ENCODE peak calls at places on chromosomes 3 and 15, in five cellular contexts. E is HepG2, U is SK-N-SH, J is HCT116, M is K562. G is an unnamed sample.

GRCh38 chr3:148075829-148076716 is 621.6 kb upstream of the AGTR1 start:
- DNase-seq in E (peak), U (peak), J (peak), M (peak), G (peak)

GRCh38 chr3:30607032-30607833 is 832 bp downstream of the TGFBR2 start:
- DNase-seq in E (no peak), U (no peak), J (no peak), M (peak), G (peak)

GRCh38 chr3:159884661-159885402 is 103.8 kb upstream of the IL12A start:
- DNase-seq in E (peak), U (peak), J (no peak), M (peak), G (peak)

GRCh38 chr15:31522056-31522455 is 195.4 kb downstream of the KLF13 start:
- DNase-seq in E (no peak), U (no peak), J (no peak), M (no peak), G (no peak)

GRCh38 chr3:39383190-39383912 is at the start of gene SLC25A38:
- DNase-seq in E (peak), U (peak), J (peak), M (peak), G (peak)

GRCh38 chr3:177089120-177089519 is 108.2 kb downstream of the TBL1XR1 start:
- DNase-seq in E (no peak), U (no peak), J (no peak), M (no peak), G (no peak)

GRCh38 chr3:72660270-72661114 is 187.8 kb downstream of the SHQ1 start:
- DNase-seq in E (no peak), U (no peak), J (no peak), M (no peak), G (no peak)

GRCh38 chr15:39149636-39150035 is 431.2 kb upstream of the THBS1 start:
- DNase-seq in E (no peak), U (no peak), J (no peak), M (no peak), G (no peak)

GRCh38 chr3:32428092-32429068 is 36.7 kb downstream of the CMTM7 start:
- DNase-seq in E (no peak), U (no peak), J (no peak), M (no peak), G (no peak)

GRCh38 chr15:39502048-39502447 is 78.8 kb upstream of the THBS1 start:
- DNase-seq in E (no peak), U (no peak), J (no peak), M (no peak), G (no peak)

GRCh38 chr3:170419301-170420087 is 826 bp downstream of the CLDN11 start:
- DNase-seq in E (no peak), U (peak), J (no peak), M (no peak), G (peak)

GRCh38 chr3:87900061-87900460 is 158.7 kb downstream of the CGGBP1 start:
- DNase-seq in E (no peak), U (peak), J (no peak), M (no peak), G (peak)

GRCh38 chr3:189685854-189686253 is 54.7 kb downstream of the TP63 start:
- DNase-seq in E (peak), U (no peak), J (peak), M (no peak), G (peak)

GRCh38 chr15:32898991-32899613 is 181.3 kb downstream of the GREM1 start:
- DNase-seq in E (no peak), U (peak), J (no peak), M (no peak), G (no peak)

GRCh38 chr3:172513488-172513887 is 9.7 kb downstream of the TNFSF10 start:
- DNase-seq in E (no peak), U (no peak), J (no peak), M (no peak), G (peak)

GRCh38 chr15:51672913-51673857 is 8.1 kb upstream of the SCG3 start:
- DNase-seq in E (no peak), U (no peak), J (no peak), M (peak), G (no peak)
- TF ChIP-seq POLR2AphosphoS5 in E (no peak), U (no peak), J (no peak), M (no peak), G (no peak)

GRCh38 chr3:149969110-149969944 is 1.4 kb downstream of the PFN2 start:
- DNase-seq in E (peak), U (peak), J (peak), M (peak), G (peak)

GRCh38 chr3:149970716-149971402 is at the start of gene PFN2:
- DNase-seq in E (peak), U (peak), J (peak), M (peak), G (peak)

GRCh38 chr3:149967067-149967685 is 3.5 kb downstream of the PFN2 start:
- DNase-seq in E (peak), U (no peak), J (peak), M (peak), G (peak)

GRCh38 chr3:149969945-149970715 is 565 bp downstream of the PFN2 start:
- DNase-seq in E (peak), U (peak), J (peak), M (no peak), G (peak)

DNA sequence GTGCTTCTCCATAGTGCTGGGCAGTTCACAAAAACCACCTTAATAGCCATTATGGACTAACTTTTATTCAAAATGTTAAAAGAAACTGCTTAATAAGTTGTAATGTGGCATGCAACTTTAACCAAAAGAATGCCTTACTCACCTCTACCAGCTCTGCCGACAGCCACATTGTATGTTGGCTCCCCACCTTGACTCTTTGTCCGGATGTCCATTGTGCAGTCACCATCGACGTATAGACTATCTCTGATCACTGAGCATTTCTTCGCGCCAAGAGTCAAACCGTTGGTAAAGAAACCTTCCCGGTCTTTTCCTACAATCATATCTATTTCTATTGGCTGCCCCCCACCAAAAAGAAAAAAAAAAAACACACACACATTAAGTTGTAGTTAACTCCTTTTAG is 2.5 kb downstream of the PFN2 start:
- DNase-seq in E (no peak), U (no peak), J (no peak), M (no peak), G (no peak)
- TF ChIP-seq MAX in E (no peak), U (peak), J (no peak), M (no peak), G (no peak)

GRCh38 chr3:127733781-127734180 is 61.0 kb downstream of the ABTB1 start:
- DNase-seq in E (no peak), U (no peak), J (no peak), M (no peak), G (no peak)
- TF ChIP-seq CTCF in E (no peak), U (no peak), J (no peak), M (no peak), G (no peak)

GRCh38 chr3:194633349-194634004 is at the start of gene TMEM44:
- DNase-seq in E (peak), U (peak), J (peak), M (peak), G (peak)

GRCh38 chr3:194631696-194632095 is 1.5 kb downstream of the TMEM44 start:
- DNase-seq in E (no peak), U (no peak), J (no peak), M (no peak), G (no peak)

GRCh38 chr3:194632211-194632982 is 822 bp downstream of the TMEM44 start:
- DNase-seq in E (no peak), U (no peak), J (no peak), M (peak), G (peak)

GRCh38 chr3:194637066-194637465 is 3.8 kb upstream of the TMEM44 start:
- DNase-seq in E (no peak), U (no peak), J (no peak), M (no peak), G (no peak)

DNA sequence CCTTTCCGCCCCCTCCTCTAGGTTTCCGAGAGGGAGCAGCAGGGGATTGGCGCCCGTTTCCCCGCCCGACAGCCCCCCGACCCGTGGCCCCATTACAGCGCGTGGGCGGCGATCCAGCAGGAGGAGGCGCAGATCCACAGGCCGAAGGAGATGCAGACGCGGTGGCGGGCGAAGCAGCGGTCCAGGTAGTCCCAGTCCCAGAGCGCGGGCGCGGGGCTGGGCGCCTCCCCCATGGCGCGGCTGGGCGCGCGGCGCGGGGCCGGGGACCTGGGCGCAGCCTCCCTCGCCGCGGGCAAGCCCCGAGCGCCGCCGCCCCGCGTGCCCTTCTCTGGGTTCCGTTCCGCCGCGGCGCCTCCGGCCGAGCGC is 253 bp downstream of the TMEM44 start:
- DNase-seq in E (no peak), U (no peak), J (no peak), M (no peak), G (peak)
- TF ChIP-seq POLR2AphosphoS5 in E (no peak), U (no peak), J (no peak), M (no peak), G (no peak)

GRCh38 chr15:59691194-59691805 is 2.2 kb upstream of the BNIP2 start:
- DNase-seq in E (peak), U (peak), J (peak), M (peak), G (peak)
- TF ChIP-seq MAX in E (no peak), U (no peak), J (no peak), M (no peak), G (no peak)

GRCh38 chr3:52084954-52085730 is 28.8 kb upstream of the DUSP7 start:
- DNase-seq in E (no peak), U (peak), J (no peak), M (no peak), G (no peak)
- TF ChIP-seq CTCF in E (peak), U (peak), J (no peak), M (no peak), G (no peak)

GRCh38 chr3:44762690-44763089 is 1.1 kb downstream of the KIF15 start:
- DNase-seq in E (no peak), U (no peak), J (no peak), M (no peak), G (no peak)

GRCh38 chr3:44762170-44762677 is 630 bp downstream of the KIF15 start:
- DNase-seq in E (no peak), U (peak), J (no peak), M (peak), G (no peak)

GRCh38 chr3:44764248-44764647 is 2.7 kb downstream of the KIF15 start:
- DNase-seq in E (no peak), U (no peak), J (no peak), M (no peak), G (no peak)

DNA sequence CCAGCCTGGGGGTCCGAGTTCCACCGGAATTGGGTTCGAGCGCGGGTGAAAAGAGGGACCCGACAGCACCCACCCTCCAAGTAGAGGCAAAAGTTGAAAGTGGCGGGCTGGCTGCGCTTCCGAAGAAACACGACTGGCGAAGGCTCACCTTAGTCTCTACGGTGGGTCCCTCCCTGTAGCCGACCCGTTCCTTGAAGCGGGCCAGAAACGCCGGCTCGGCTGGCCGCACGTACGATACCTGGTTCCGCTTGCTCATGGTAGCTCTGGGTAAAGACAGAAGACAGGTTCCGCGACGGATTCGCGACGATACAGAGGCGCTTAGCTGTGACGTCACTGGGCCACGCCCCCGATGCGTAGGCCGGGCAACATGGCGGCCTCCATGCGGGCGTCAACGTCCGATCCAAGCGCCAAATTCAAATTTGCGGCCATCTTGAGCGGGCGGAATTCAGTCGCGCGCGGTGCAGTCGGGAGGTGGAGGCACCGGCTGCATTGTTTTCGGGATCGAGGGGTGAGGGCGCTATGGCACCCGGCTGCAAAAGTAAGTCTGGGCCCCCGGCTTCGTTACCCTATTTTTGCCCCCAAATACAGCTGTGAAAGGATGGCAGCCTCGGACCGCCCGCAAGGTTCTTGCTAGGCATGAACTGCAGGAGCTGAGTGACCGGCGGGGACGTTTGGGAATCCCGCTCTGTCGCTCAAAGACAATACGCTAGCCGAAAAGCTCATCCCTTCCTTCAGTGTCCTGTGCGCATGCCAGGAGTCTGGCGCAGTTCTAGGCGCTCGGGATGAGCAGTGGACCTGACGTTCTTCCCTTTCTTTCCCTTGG is at the start of the genes KIAA1143 and KIF15:
- DNase-seq in E (peak), U (peak), J (peak), M (peak), G (peak)
- TF ChIP-seq POLR2AphosphoS5 in E (peak), U (peak), J (peak), M (peak), G (peak)

DNA sequence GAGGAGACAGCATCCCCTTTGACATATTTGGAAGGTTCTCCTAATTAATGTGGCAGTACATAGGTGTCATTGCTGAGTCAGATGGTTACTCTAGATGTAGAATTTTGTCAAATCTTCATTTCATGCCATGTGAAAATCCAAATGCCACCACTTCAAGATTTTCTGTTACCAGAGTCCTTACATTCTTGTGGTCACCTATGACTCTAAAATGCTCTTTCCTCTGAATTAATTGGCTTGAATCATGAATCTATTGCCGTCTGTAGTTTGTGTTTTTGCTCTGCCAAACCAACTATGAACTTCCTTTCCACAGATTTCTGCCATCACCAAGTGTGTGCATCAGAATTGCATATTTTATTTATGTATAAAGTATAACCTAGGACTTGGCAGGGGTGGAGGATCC is 269.4 kb upstream of the ZPLD1 start:
- DNase-seq in E (no peak), U (no peak), J (no peak), M (no peak), G (no peak)
- TF ChIP-seq MAX in E (no peak), U (no peak), J (no peak), M (no peak), G (no peak)

GRCh38 chr3:153072382-153072781 is 89.6 kb upstream of the RAP2B start:
- DNase-seq in E (no peak), U (no peak), J (no peak), M (peak), G (no peak)
- TF ChIP-seq CTCF in E (no peak), U (no peak), J (no peak), M (no peak), G (no peak)

GRCh38 chr15:58247803-58248503 is 109.8 kb downstream of the AQP9 start:
- DNase-seq in E (no peak), U (no peak), J (no peak), M (no peak), G (no peak)
- TF ChIP-seq POLR2AphosphoS5 in E (no peak), U (no peak), J (no peak), M (no peak), G (no peak)